ENCODE peak calls at places on chromosomes 12 and 14, in four cellular contexts. K is HepG2, X is stomach, M is heart left ventricle. O is an unnamed sample. For H3K4me1, the result is how much of the 10 kb centered on the place peaks cover.

GRCh38 chr14:65144170-65144569 is 41.9 kb upstream of the MAX start:
- DNase-seq in M (no peak), X (no peak), K (no peak), O (no peak)

GRCh38 chr12:59980491-59980890 is 384.7 kb downstream of the SLC16A7 start:
- DNase-seq in M (no peak), X (no peak), K (no peak), O (no peak)

GRCh38 chr12:79983969-79984629 is 49.2 kb upstream of the PPP1R12A start:
- DNase-seq in M (no peak), X (no peak), K (no peak), O (no peak)

GRCh38 chr12:39105111-39105510 is 199.7 kb upstream of the CPNE8 start:
- DNase-seq in X (no peak), K (no peak), M (no peak), O (no peak)

GRCh38 chr12:79927772-79928474 is 7.0 kb downstream of the PPP1R12A start:
- DNase-seq in M (no peak), K (no peak), X (no peak), O (no peak)

GRCh38 chr12:22286569-22286968 is 47.9 kb downstream of the ST8SIA1 start:
- DNase-seq in M (no peak), X (no peak), K (no peak), O (no peak)

GRCh38 chr14:37655418-37655817 is 60.0 kb downstream of the TTC6 start:
- DNase-seq in M (no peak), X (no peak), K (peak), O (no peak)

GRCh38 chr12:24049101-24049500 is 99.6 kb upstream of the SOX5 start:
- DNase-seq in M (no peak), K (no peak), X (no peak), O (no peak)

GRCh38 chr14:24439830-24440605 is 2.6 kb downstream of the SDR39U1 start:
- DNase-seq in M (no peak), X (no peak), K (no peak), O (no peak)

GRCh38 chr12:124910561-124911478 is 3.6 kb downstream of the UBC start:
- DNase-seq in K (no peak), X (no peak), M (no peak), O (no peak)

GRCh38 chr12:6688543-6688999 is 604 bp downstream of the ZNF384 start:
- DNase-seq in M (no peak), X (peak), K (no peak), O (no peak)

GRCh38 chr12:57838594-57839302 is 7.8 kb downstream of the CTDSP2 start:
- DNase-seq in M (no peak), K (no peak), X (no peak), O (no peak)

GRCh38 chr12:57841445-57841844 is 5.1 kb downstream of the CTDSP2 start:
- DNase-seq in K (no peak), M (no peak), X (no peak), O (no peak)

GRCh38 chr12:57842342-57843294 is 3.9 kb downstream of the CTDSP2 start:
- DNase-seq in X (no peak), M (no peak), K (no peak), O (no peak)

GRCh38 chr12:57839996-57840395 is 6.5 kb downstream of the CTDSP2 start:
- DNase-seq in M (no peak), X (no peak), K (no peak), O (no peak)

GRCh38 chr12:57840701-57841100 is 5.8 kb downstream of the CTDSP2 start:
- DNase-seq in K (peak), X (peak), M (peak), O (no peak)
- H3K4me1 ChIP-seq in K (half or more), X (half or more), M (half or more), O (under half)

GRCh38 chr12:52052471-52053186 is 1.4 kb downstream of the NR4A1 start:
- DNase-seq in M (peak), X (peak), K (no peak), O (no peak)
- TF ChIP-seq POLR2A in M (no peak), X (no peak), K (peak), O (no peak)

GRCh38 chr12:57147641-57147944 is 174 bp upstream of the LRP1-AS start:
- DNase-seq in X (no peak), K (peak), M (no peak), O (no peak)
- H3K4me1 ChIP-seq in X (half or more), K (half or more), M (half or more), O (under half)

DNA sequence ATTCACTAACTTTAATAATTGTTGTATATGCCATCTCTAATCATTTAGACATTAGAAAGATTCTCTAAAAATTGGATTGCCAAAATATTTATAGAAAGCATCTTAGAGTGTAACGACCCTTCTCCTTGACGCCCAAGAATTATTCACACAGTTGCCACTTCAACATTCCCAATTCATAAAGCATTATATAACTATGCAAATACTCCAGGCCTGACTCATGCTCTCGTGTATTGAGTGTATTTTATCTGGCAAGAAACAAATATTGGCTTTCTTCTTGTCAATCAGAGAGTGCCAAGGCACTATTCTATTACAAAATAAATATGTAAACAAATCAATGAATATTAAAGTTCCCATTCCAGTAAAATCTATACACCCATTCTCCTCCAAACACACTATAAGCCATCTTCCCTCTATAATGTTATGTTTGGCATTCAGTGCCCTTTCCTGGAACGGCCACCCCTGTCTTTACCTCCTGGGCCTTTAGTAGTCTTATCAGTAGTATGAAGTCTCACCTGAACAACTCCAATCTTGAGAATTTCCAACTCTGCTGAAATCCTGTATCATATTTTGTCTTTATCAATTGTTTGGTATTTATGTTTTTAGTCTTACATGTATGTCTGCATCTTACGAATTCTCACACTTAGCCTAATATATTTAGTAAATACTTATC is 182.6 kb downstream of the PIK3C2G start:
- DNase-seq in K (no peak), X (no peak), M (no peak), O (no peak)
- TF ChIP-seq POLR2A in K (no peak), X (no peak), M (no peak), O (no peak)

GRCh38 chr12:50567926-50568325 is 63.1 kb downstream of the DIP2B start:
- DNase-seq in M (no peak), K (peak), X (no peak), O (no peak)
- H3K4me1 ChIP-seq in M (under half), K (half or more), X (half or more), O (under half)

GRCh38 chr12:91113621-91114020 is 2.3 kb upstream of the LUM start:
- DNase-seq in M (no peak), K (no peak), X (no peak), O (no peak)

GRCh38 chr12:91108196-91108595 is 3.1 kb downstream of the LUM start:
- DNase-seq in M (no peak), K (no peak), X (no peak), O (no peak)

GRCh38 chr12:91106283-91106682 is 5.0 kb downstream of the LUM start:
- DNase-seq in M (no peak), X (no peak), K (no peak), O (no peak)

GRCh38 chr12:91109148-91109564 is 2.1 kb downstream of the LUM start:
- DNase-seq in X (peak), M (peak), K (peak), O (peak)

GRCh38 chr12:91111366-91112321 is at the start of gene LUM:
- DNase-seq in K (no peak), M (peak), X (no peak), O (no peak)
- TF ChIP-seq POLR2A in K (no peak), M (no peak), X (no peak), O (no peak)

O was measured in right lobe of liver.